ENCODE peak calls at places on chromosome 12, in seven cellular contexts. Z is left ventricle myocardium inferior, P is prostate gland, F is lung, L is hepatocyte, I is cardiac muscle cell, H is OCI-LY7. S is an unnamed sample.
A peak's percentile ranks its signal among the peaks of the same experiment; 100 is the strongest.

GRCh38 chr12:127596881-127597280 is 670.1 kb upstream of the TMEM132C start:
- DNase-seq in L (no peak), P (no peak), H (no peak), F (no peak), I (no peak), Z (no peak), S (no peak)

GRCh38 chr12:21675096-21675495 is 17.5 kb upstream of the LDHB start:
- DNase-seq in Z (no peak), L (no peak), F (no peak), P (no peak), H (no peak), I (no peak), S (no peak)

GRCh38 chr12:19220861-19221466 is 91.4 kb downstream of the PLEKHA5 start:
- DNase-seq in H (no peak), L (no peak), F (no peak), P (no peak), I (no peak), Z (no peak), S (no peak)

GRCh38 chr12:46258129-46258528 is 10.7 kb downstream of the SLC38A1 start:
- DNase-seq in F (no peak), P (no peak), Z (no peak), L (no peak), I (no peak), H (no peak), S (no peak)

GRCh38 chr12:53950441-53950781 is 4.3 kb upstream of the HOXC12 start:
- DNase-seq in I (no peak), Z (no peak), H (peak; percentile 6), L (no peak), P (no peak), F (no peak), S (no peak)

GRCh38 chr12:112841891-112842290 is 50.3 kb downstream of the RPH3A start:
- DNase-seq in L (no peak), H (no peak), F (no peak), P (no peak), Z (no peak), I (no peak), S (no peak)

GRCh38 chr12:2812290-2813213 is at the start of gene ITFG2:
- DNase-seq in F (peak; percentile 99), I (peak; percentile 99), Z (peak; percentile 98), H (peak; percentile 99), L (peak; percentile 98), P (peak; percentile 98), S (peak; percentile 99)

GRCh38 chr12:128804762-128805161 is 19.0 kb downstream of the SLC15A4 start:
- DNase-seq in F (no peak), L (no peak), P (no peak), H (no peak), Z (no peak), I (no peak), S (no peak)

GRCh38 chr12:6975297-6976032 is 4.8 kb downstream of the EMG1 start:
- DNase-seq in P (no peak), I (no peak), H (no peak), Z (no peak), L (no peak), F (no peak), S (no peak)

GRCh38 chr12:77243345-77243744 is 178.0 kb upstream of the E2F7 start:
- DNase-seq in L (no peak), F (no peak), Z (no peak), P (no peak), I (no peak), H (no peak), S (no peak)

GRCh38 chr12:46908236-46908935 is 82.6 kb upstream of the SLC38A4 start:
- DNase-seq in L (no peak), Z (no peak), F (no peak), H (no peak), I (no peak), P (no peak), S (no peak)

GRCh38 chr12:107320929-107321618 is 227.7 kb upstream of the CRY1 start:
- DNase-seq in I (peak; percentile 30), P (peak; percentile 60), L (peak; percentile 53), Z (no peak), H (no peak), F (no peak), S (peak; percentile 54)

GRCh38 chr12:64404470-64405446 is 566 bp downstream of the XPOT start:
- DNase-seq in P (peak; percentile 27), I (peak; percentile 57), L (peak; percentile 82), Z (peak; percentile 40), F (peak; percentile 69), H (peak; percentile 82), S (peak; percentile 69)

GRCh38 chr12:113287146-113287898 is 47.6 kb downstream of the SLC8B1 start:
- DNase-seq in L (no peak), Z (no peak), H (no peak), I (no peak), P (no peak), F (no peak), S (peak; percentile 42)

GRCh38 chr12:128323115-128323514 is 56.1 kb downstream of the TMEM132C start:
- DNase-seq in H (no peak), F (no peak), P (no peak), L (no peak), Z (no peak), I (no peak), S (no peak)

GRCh38 chr12:129413295-129413694 is 490.5 kb downstream of the TMEM132D start:
- DNase-seq in H (no peak), Z (no peak), F (no peak), P (no peak), I (no peak), L (no peak), S (no peak)

GRCh38 chr12:43978546-43978945 is 142.7 kb downstream of the TMEM117 start:
- DNase-seq in L (no peak), I (no peak), P (no peak), H (no peak), Z (no peak), F (no peak), S (no peak)

GRCh38 chr12:108241961-108242360 is 97.2 kb downstream of the CMKLR1 start:
- DNase-seq in P (no peak), I (no peak), Z (no peak), F (no peak), H (no peak), L (peak; percentile 16), S (no peak)

GRCh38 chr12:76080729-76081415 is 3.6 kb downstream of the NAP1L1 start:
- DNase-seq in F (no peak), P (no peak), Z (no peak), I (peak; percentile 30), L (peak; percentile 6), H (peak; percentile 51), S (no peak)
- TF ChIP-seq CTCF in F (no peak), P (no peak), Z (no peak), I (no peak), L (peak; percentile 4), H (peak; percentile 69), S (no peak)

GRCh38 chr12:78888583-78888982 is 24.0 kb downstream of the SYT1 start:
- DNase-seq in H (peak; percentile 23), P (no peak), Z (no peak), L (no peak), I (no peak), F (no peak), S (no peak)

GRCh38 chr12:78887444-78887843 is 22.9 kb downstream of the SYT1 start:
- DNase-seq in I (no peak), H (no peak), F (no peak), Z (no peak), L (no peak), P (no peak), S (no peak)

GRCh38 chr12:78887008-78887407 is 22.4 kb downstream of the SYT1 start:
- DNase-seq in H (no peak), P (no peak), F (no peak), I (no peak), L (no peak), Z (no peak), S (no peak)

DNA sequence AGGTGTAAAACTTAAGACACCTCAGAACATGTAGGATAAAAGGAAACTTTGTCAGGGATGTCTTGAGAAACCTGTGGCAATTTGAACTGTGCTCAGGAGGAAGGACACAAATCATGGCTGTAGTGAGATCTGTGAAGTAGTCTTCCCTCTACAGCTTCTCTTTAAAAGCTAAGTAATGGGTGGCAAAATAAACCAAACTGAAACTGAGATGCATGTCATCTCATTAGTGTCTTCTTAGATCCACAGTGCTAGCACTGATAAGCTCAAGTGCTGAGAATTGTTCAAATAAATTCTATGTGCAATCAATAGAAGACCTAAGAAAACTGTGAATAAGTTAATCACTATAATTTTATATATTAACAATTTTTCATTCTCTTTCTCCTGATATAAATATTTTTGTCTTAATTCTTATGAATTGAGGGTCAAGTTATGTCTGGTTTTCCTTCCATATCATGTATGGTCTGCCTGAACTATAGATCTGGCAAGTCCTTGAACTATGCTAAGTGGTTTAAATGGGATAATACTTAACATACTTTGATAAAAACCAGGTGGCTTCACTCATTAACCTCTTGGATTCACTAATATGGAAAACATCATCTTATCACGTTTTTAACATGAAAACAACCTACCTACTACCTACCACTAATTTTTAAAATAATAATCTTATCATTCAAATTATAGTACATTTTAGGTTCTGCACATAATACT is 27.2 kb downstream of the SYT1 start:
- DNase-seq in P (no peak), H (no peak), I (peak; percentile 44), Z (no peak), F (no peak), L (no peak), S (no peak)
- H3K4me1 ChIP-seq in P (no peaks in the 10 kb centered on the region), H (peaks cover 11% of the 10 kb centered on the region), I (peaks cover 14% of the 10 kb centered on the region), Z (no peaks in the 10 kb centered on the region), F (no peaks in the 10 kb centered on the region), L (no peaks in the 10 kb centered on the region), S (no peaks in the 10 kb centered on the region)

GRCh38 chr12:49097381-49097780 is 2.8 kb upstream of the DHH start:
- DNase-seq in F (no peak), H (no peak), Z (no peak), L (no peak), P (no peak), I (no peak), S (no peak)

GRCh38 chr12:49098703-49099102 is 4.1 kb upstream of the DHH start:
- DNase-seq in F (no peak), P (no peak), H (no peak), L (no peak), Z (no peak), I (no peak), S (no peak)

GRCh38 chr12:49104822-49105221 is 5.8 kb downstream of the LMBR1L start:
- DNase-seq in L (no peak), Z (no peak), H (no peak), I (no peak), P (no peak), F (no peak), S (no peak)

GRCh38 chr12:49098035-49098451 is 3.4 kb upstream of the DHH start:
- DNase-seq in P (no peak), F (peak; percentile 63), I (peak; percentile 69), L (peak; percentile 55), H (peak; percentile 58), Z (peak; percentile 25), S (no peak)

GRCh38 chr12:49100380-49100779 is 5.8 kb upstream of the DHH start:
- DNase-seq in P (no peak), I (no peak), F (no peak), Z (no peak), L (no peak), H (no peak), S (no peak)
- TF ChIP-seq CTCF in P (no peak), I (no peak), F (no peak), Z (no peak), L (no peak), H (no peak), S (no peak)

DNA sequence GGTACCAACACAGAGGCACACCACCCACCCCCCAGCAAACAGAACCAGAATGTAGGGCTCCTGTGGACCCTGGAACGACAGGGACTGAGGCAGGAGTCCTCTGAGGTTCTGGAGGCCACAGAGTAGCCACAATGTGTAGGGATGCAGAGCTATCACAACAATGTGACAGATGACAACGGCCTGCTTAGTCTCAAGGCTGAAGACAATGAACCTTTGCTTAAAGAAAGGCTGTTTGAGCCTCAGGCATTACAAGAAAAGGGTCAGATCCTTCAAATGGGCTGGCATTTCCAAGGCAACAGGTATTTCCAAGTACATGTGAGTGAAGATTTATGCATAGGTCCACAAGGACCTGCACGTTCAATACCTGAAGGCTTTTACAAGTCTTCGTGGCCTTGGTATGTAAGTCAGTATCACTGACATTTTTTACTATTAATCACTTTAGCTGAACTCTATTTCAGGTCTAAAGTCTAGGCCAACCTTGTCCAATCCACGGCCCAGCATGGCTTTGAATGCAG is 62.0 kb downstream of the TMCC3 start:
- DNase-seq in I (no peak), F (no peak), P (no peak), H (no peak), L (no peak), Z (no peak), S (no peak)
- H3K4me1 ChIP-seq in I (no peaks in the 10 kb centered on the region), F (peaks cover 8% of the 10 kb centered on the region), P (peaks cover 30% of the 10 kb centered on the region), H (peaks cover 12% of the 10 kb centered on the region), L (no peaks in the 10 kb centered on the region), Z (peaks cover 31% of the 10 kb centered on the region), S (peaks cover 24% of the 10 kb centered on the region)

S was measured in psoas muscle.